ENCODE peak calls at places on chromosomes 7 and 10, in six cellular contexts. Y is CD8-positive, alpha-beta memory T cell; K is hepatocyte; A is cardiac muscle cell; F is PC-3; W is adrenal gland. Q is an unnamed sample.

GRCh38 chr10:132257271-132257670 is 50.5 kb downstream of the STK32C start:
- DNase-seq in Y (no peak), A (peak; percentile 29), W (no peak), F (peak; percentile 39), K (no peak), Q (no peak)

GRCh38 chr10:29512460-29512974 is 122.3 kb downstream of the SVIL start:
- DNase-seq in Y (no peak), F (peak; percentile 33), K (no peak), W (no peak), A (no peak), Q (no peak)

GRCh38 chr7:74405191-74405898 is 48.4 kb upstream of the GTF2IRD1 start:
- DNase-seq in K (no peak), Y (no peak), A (no peak), F (no peak), W (no peak), Q (no peak)

GRCh38 chr7:2403718-2404648 is 572 bp downstream of the CHST12 start:
- DNase-seq in F (peak; percentile 25), W (peak; percentile 38), K (peak; percentile 70), A (peak; percentile 39), Y (no peak), Q (peak; percentile 65)

GRCh38 chr10:3782456-3783312 is 2.3 kb downstream of the KLF6 start:
- DNase-seq in F (peak; percentile 77), Y (peak; percentile 89), W (peak; percentile 80), K (peak; percentile 76), A (peak; percentile 97), Q (peak; percentile 64)

GRCh38 chr10:123119081-123119480 is 16.7 kb upstream of the HMX3 start:
- DNase-seq in K (no peak), Y (no peak), A (no peak), F (no peak), W (no peak), Q (no peak)

GRCh38 chr7:91892821-91893340 is 12.4 kb upstream of the MTERF1 start:
- DNase-seq in A (peak; percentile 38), Y (no peak), W (no peak), K (peak; percentile 11), F (peak; percentile 86), Q (no peak)

GRCh38 chr10:57921140-57921539 is 346.6 kb downstream of the IPMK start:
- DNase-seq in W (no peak), A (no peak), K (no peak), Y (no peak), F (no peak), Q (no peak)

GRCh38 chr7:39621261-39621660 is 2.1 kb upstream of the RALA start:
- DNase-seq in W (no peak), Y (no peak), K (no peak), F (peak; percentile 83), A (no peak), Q (no peak)

GRCh38 chr7:83271212-83272099 is 108.8 kb upstream of the PCLO start:
- DNase-seq in K (peak; percentile 42), Y (no peak), F (peak; percentile 52), W (no peak), A (peak; percentile 60), Q (no peak)

GRCh38 chr10:14448197-14448763 is 117.6 kb upstream of the FRMD4A start:
- DNase-seq in Y (no peak), K (no peak), A (no peak), F (no peak), W (no peak), Q (no peak)

GRCh38 chr7:139109188-139109982 is at the start of gene ZC3HAV1:
- DNase-seq in W (peak; percentile 91), A (peak; percentile 91), F (peak; percentile 71), Y (peak; percentile 95), K (peak; percentile 88), Q (peak; percentile 97)

GRCh38 chr7:74371381-74372059 is 82.2 kb upstream of the GTF2IRD1 start:
- DNase-seq in K (peak; percentile 58), Y (no peak), W (peak; percentile 29), A (peak; percentile 20), F (no peak), Q (peak; percentile 69)

GRCh38 chr10:72692897-72693598 is 1.1 kb downstream of the MCU start:
- DNase-seq in F (peak; percentile 36), Y (no peak), W (no peak), K (peak; percentile 14), A (peak; percentile 44), Q (no peak)

GRCh38 chr10:96025566-96025965 is 17.8 kb upstream of the CCNJ start:
- DNase-seq in K (peak; percentile 37), F (peak; percentile 26), A (peak; percentile 10), Y (peak; percentile 43), W (no peak), Q (no peak)

GRCh38 chr10:78301891-78302738 is 268.5 kb downstream of the RPS24 start:
- DNase-seq in F (peak; percentile 68), K (peak; percentile 30), A (no peak), Y (no peak), W (no peak), Q (no peak)

GRCh38 chr7:47724335-47724982 is 142.5 kb upstream of the TNS3 start:
- DNase-seq in A (peak; percentile 65), W (no peak), F (peak; percentile 66), Y (no peak), K (peak; percentile 46), Q (no peak)

GRCh38 chr10:28177944-28178637 is 124.8 kb downstream of the MPP7 start:
- DNase-seq in Y (no peak), A (no peak), W (no peak), K (no peak), F (no peak), Q (no peak)

GRCh38 chr7:133815677-133816210 is 311.4 kb upstream of the LRGUK start:
- DNase-seq in F (peak; percentile 38), A (peak; percentile 26), W (no peak), K (no peak), Y (no peak), Q (no peak)

GRCh38 chr10:58704226-58705200 is 191.8 kb downstream of the BICC1 start:
- DNase-seq in F (peak; percentile 61), A (peak; percentile 58), Y (no peak), W (no peak), K (no peak), Q (no peak)

DNA sequence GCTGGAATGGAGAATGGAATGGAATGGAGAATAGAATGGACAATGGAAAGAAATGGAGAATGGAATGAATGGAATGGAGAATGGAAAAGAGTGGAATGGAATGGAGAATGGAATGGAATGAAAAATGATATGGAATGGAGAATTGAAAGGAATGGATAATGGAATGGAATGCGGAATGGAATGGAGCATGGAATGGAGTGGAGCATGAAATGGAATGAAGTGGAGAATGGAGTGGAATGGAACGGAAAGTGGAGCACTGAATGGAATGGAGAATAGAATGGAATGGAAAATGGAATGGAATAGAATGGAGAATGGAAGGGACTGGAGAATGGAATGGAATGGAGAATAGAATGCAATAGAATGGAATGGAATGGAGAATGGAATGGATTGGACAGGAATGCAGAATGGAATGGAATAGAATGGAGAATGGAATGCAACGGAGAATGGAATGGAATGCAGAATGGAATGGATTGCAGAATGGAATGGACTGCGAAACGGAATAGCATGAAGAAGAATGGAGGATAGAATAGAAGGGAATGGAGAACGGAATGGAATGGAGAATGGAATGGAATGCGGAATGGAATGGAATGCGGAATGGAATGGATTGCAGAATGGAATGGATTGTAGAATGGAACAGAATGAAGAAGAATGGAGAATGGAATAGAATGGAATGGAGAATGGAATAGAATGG is 89.4 kb downstream of the NSUN6 start:
- DNase-seq in W (no peak), A (no peak), Y (no peak), K (no peak), F (no peak), Q (no peak)
- H3K36me3 ChIP-seq in W (no peaks in the 10 kb centered on the region), A (no peaks in the 10 kb centered on the region), Y (peaks cover 14% of the 10 kb centered on the region), K (no peaks in the 10 kb centered on the region), F (peaks cover 2% of the 10 kb centered on the region), Q (peaks cover 23% of the 10 kb centered on the region)

DNA sequence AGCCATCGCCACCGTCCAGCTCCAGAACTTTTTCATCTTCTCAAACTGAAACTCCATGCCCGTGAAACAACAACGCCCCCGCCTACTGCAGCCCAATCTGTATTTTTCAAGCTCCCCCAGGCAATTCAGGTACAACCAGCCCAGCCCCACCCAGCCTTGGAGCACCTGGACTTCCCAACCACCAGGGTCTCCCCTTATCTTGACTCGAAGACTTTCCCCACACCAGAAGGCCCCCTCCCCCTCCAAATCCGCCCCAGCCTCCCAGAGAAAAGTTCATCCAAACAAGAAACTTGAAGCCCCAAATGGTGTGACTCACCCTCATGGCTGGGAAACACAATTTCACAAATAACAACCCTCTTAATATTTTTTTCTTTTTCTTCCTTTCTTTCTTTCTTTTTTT is 10.6 kb downstream of the ZCCHC24 start:
- DNase-seq in K (no peak), Y (peak; percentile 31), A (peak; percentile 76), F (peak; percentile 94), W (no peak), Q (no peak)
- H3K27ac ChIP-seq in K (peak overlapping the region; percentile 93), Y (no peak overlapping the region), A (peak overlapping the region; percentile 96), F (peak overlapping the region; percentile 82), W (no peak overlapping the region), Q (peak overlapping the region; percentile 15)

DNA sequence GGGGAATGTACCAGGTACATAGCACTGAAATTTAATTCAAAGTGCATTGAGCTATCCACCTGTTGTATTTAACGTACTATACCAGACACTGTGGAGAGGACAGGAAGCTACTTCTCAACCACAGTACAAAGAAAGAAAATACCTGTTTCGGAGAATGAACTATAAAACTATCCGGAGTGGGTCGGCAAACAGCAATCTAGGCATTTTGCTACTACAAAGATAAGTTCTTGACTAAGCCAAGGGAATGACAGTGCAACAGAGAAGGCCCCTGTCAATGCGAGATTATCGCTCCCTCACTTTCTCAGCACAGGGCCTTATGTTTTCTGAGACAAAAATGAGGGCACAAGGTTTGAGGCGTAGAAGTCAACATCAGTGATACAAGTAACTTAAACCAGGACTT is 27.4 kb downstream of the SFMBT2 start:
- DNase-seq in A (no peak), F (no peak), Y (no peak), W (no peak), K (no peak), Q (no peak)
- H3K36me3 ChIP-seq in A (no peaks in the 10 kb centered on the region), F (no peaks in the 10 kb centered on the region), Y (peaks cover 6% of the 10 kb centered on the region), W (no peaks in the 10 kb centered on the region), K (no peaks in the 10 kb centered on the region), Q (no peaks in the 10 kb centered on the region)

GRCh38 chr7:130958846-130959245 is 224.8 kb upstream of the KLF14 start:
- DNase-seq in F (no peak), Y (no peak), A (no peak), K (no peak), W (no peak), Q (no peak)
- H3K27ac ChIP-seq in F (no peak overlapping the region), Y (no peak overlapping the region), A (no peak overlapping the region), K (no peak overlapping the region), W (no peak overlapping the region), Q (no peak overlapping the region)

DNA sequence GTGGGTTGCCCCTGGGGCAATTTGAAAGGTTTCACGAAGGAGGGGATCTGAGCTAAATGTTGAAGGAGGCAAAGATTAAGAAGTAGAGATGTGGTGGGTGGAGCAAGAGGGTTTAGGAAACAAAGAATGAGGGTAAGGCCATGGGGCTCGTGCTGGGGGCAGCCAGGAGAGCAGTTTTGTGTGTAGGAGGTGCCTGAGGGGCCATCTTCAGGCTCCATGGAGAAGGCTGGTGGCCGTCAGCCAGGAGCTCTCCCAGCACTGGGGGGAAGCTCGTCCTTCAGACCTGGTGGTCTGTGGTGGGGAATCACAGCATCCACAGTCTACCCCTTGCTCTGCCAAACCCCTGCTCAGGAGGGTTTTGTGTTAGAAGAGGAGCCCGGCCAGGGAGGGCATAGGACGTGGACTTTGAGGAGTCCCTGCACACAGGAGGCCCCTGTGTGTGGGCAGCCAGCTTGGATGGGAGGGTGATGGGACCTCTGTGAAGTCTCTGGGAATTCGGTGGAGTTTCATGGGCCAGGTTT is 11.8 kb upstream of the CXCL12 start:
- DNase-seq in A (no peak), K (no peak), W (no peak), Y (no peak), F (no peak), Q (no peak)
- H3K36me3 ChIP-seq in A (no peaks in the 10 kb centered on the region), K (no peaks in the 10 kb centered on the region), W (no peaks in the 10 kb centered on the region), Y (no peaks in the 10 kb centered on the region), F (no peaks in the 10 kb centered on the region), Q (no peaks in the 10 kb centered on the region)

GRCh38 chr7:69457912-69458491 is 140.3 kb upstream of the AUTS2 start:
- DNase-seq in W (peak; percentile 30), A (peak; percentile 47), Y (no peak), K (peak; percentile 16), F (no peak), Q (no peak)
- H3K27ac ChIP-seq in W (no peak overlapping the region), A (peak overlapping the region; percentile 0), Y (no peak overlapping the region), K (no peak overlapping the region), F (no peak overlapping the region), Q (no peak overlapping the region)

Q was measured in Peyer's patch.